ENCODE peak calls at places on chromosomes 13 and 19, in seven cellular contexts. One of them, this sample, is unnamed.

GRCh38 chr19:4970558-4971423 is 1.9 kb downstream of the KDM4B start:
- DNase-seq in iPS DF 6.9: no peak
- DNase-seq in NCI-H2171: no peak
- DNase-seq in gastrocnemius medialis: peak; percentile 83
- DNase-seq in SHP77: no peak
- DNase-seq in NCI-H1105: no peak
- DNase-seq in WERI-Rb-1: peak; percentile 71
- DNase-seq in this sample: peak; percentile 42

GRCh38 chr13:44826586-44827350 is 162.5 kb downstream of the NUFIP1 start:
- DNase-seq in NCI-H2171: no peak
- DNase-seq in NCI-H1105: no peak
- DNase-seq in iPS DF 6.9: no peak
- DNase-seq in SHP77: no peak
- DNase-seq in gastrocnemius medialis: no peak
- DNase-seq in WERI-Rb-1: no peak
- DNase-seq in this sample: no peak

GRCh38 chr13:39273953-39274352 is 235.7 kb downstream of the NHLRC3 start:
- DNase-seq in gastrocnemius medialis: no peak
- DNase-seq in WERI-Rb-1: peak; percentile 20
- DNase-seq in NCI-H2171: no peak
- DNase-seq in SHP77: peak; percentile 6
- DNase-seq in NCI-H1105: no peak
- DNase-seq in iPS DF 6.9: peak; percentile 2
- DNase-seq in this sample: peak; percentile 52

GRCh38 chr19:42244452-42245220 is 2.2 kb upstream of the GSK3A start:
- DNase-seq in WERI-Rb-1: peak; percentile 93
- DNase-seq in NCI-H1105: peak; percentile 93
- DNase-seq in SHP77: peak; percentile 95
- DNase-seq in gastrocnemius medialis: peak; percentile 89
- DNase-seq in iPS DF 6.9: peak; percentile 90
- DNase-seq in NCI-H2171: peak; percentile 90
- DNase-seq in this sample: peak; percentile 97

GRCh38 chr13:52344108-52344507 is 61.9 kb downstream of the THSD1 start:
- DNase-seq in iPS DF 6.9: no peak
- DNase-seq in NCI-H2171: no peak
- DNase-seq in SHP77: no peak
- DNase-seq in gastrocnemius medialis: no peak
- DNase-seq in WERI-Rb-1: no peak
- DNase-seq in NCI-H1105: no peak
- DNase-seq in this sample: no peak

GRCh38 chr13:37226966-37227365 is 121.5 kb upstream of the CSNK1A1L start:
- DNase-seq in gastrocnemius medialis: no peak
- DNase-seq in NCI-H1105: no peak
- DNase-seq in NCI-H2171: no peak
- DNase-seq in WERI-Rb-1: no peak
- DNase-seq in iPS DF 6.9: no peak
- DNase-seq in SHP77: no peak
- DNase-seq in this sample: no peak

GRCh38 chr13:76622336-76623045 is 263.7 kb downstream of the KCTD12 start:
- DNase-seq in iPS DF 6.9: no peak
- DNase-seq in WERI-Rb-1: no peak
- DNase-seq in NCI-H1105: no peak
- DNase-seq in NCI-H2171: peak; percentile 24
- DNase-seq in SHP77: no peak
- DNase-seq in gastrocnemius medialis: peak; percentile 27
- DNase-seq in this sample: no peak

GRCh38 chr13:75739244-75739868 is 103.2 kb downstream of the LMO7 start:
- DNase-seq in iPS DF 6.9: no peak
- DNase-seq in NCI-H2171: no peak
- DNase-seq in NCI-H1105: no peak
- DNase-seq in gastrocnemius medialis: no peak
- DNase-seq in SHP77: no peak
- DNase-seq in WERI-Rb-1: no peak
- DNase-seq in this sample: no peak

GRCh38 chr13:53238241-53238640 is 209.6 kb downstream of the OLFM4 start:
- DNase-seq in WERI-Rb-1: no peak
- DNase-seq in iPS DF 6.9: no peak
- DNase-seq in gastrocnemius medialis: no peak
- DNase-seq in NCI-H1105: peak; percentile 25
- DNase-seq in SHP77: no peak
- DNase-seq in NCI-H2171: no peak
- DNase-seq in this sample: peak; percentile 87

GRCh38 chr13:74134777-74135305 is 637 bp upstream of the KLF12 start:
- DNase-seq in NCI-H2171: peak; percentile 79
- DNase-seq in iPS DF 6.9: no peak
- DNase-seq in NCI-H1105: peak; percentile 54
- DNase-seq in SHP77: peak; percentile 28
- DNase-seq in gastrocnemius medialis: peak; percentile 25
- DNase-seq in WERI-Rb-1: peak; percentile 71
- DNase-seq in this sample: peak; percentile 82

GRCh38 chr19:55643003-55643732 is at the start of gene ZNF581:
- DNase-seq in gastrocnemius medialis: peak; percentile 63
- DNase-seq in SHP77: peak; percentile 65
- DNase-seq in NCI-H1105: peak; percentile 64
- DNase-seq in WERI-Rb-1: peak; percentile 69
- DNase-seq in iPS DF 6.9: no peak
- DNase-seq in NCI-H2171: peak; percentile 72
- DNase-seq in this sample: peak; percentile 85

GRCh38 chr13:32277838-32278237 is 37.3 kb downstream of the ZAR1L start:
- DNase-seq in NCI-H2171: no peak
- DNase-seq in iPS DF 6.9: no peak
- DNase-seq in SHP77: no peak
- DNase-seq in NCI-H1105: no peak
- DNase-seq in WERI-Rb-1: no peak
- DNase-seq in gastrocnemius medialis: no peak
- DNase-seq in this sample: no peak

GRCh38 chr13:33132644-33133440 is 116.6 kb downstream of the KL start:
- DNase-seq in NCI-H1105: no peak
- DNase-seq in SHP77: no peak
- DNase-seq in gastrocnemius medialis: no peak
- DNase-seq in NCI-H2171: no peak
- DNase-seq in iPS DF 6.9: no peak
- DNase-seq in WERI-Rb-1: no peak
- DNase-seq in this sample: no peak

GRCh38 chr19:2270572-2271515 is 11.1 kb downstream of the PEAK3 start:
- DNase-seq in iPS DF 6.9: no peak
- DNase-seq in gastrocnemius medialis: peak; percentile 90
- DNase-seq in SHP77: peak; percentile 46
- DNase-seq in NCI-H1105: no peak
- DNase-seq in WERI-Rb-1: peak; percentile 51
- DNase-seq in NCI-H2171: peak; percentile 52
- DNase-seq in this sample: no peak

GRCh38 chr13:87810391-87810801 is 139.2 kb downstream of the SLITRK5 start:
- DNase-seq in NCI-H2171: no peak
- DNase-seq in iPS DF 6.9: peak; percentile 16
- DNase-seq in NCI-H1105: no peak
- DNase-seq in WERI-Rb-1: peak; percentile 23
- DNase-seq in gastrocnemius medialis: no peak
- DNase-seq in SHP77: no peak
- DNase-seq in this sample: no peak

GRCh38 chr13:50989476-50989875 is 79.9 kb downstream of the RNASEH2B start:
- DNase-seq in NCI-H1105: no peak
- DNase-seq in SHP77: peak; percentile 51
- DNase-seq in NCI-H2171: no peak
- DNase-seq in gastrocnemius medialis: no peak
- DNase-seq in iPS DF 6.9: no peak
- DNase-seq in WERI-Rb-1: peak; percentile 25
- DNase-seq in this sample: peak; percentile 20

GRCh38 chr19:44908074-44908835 is 2.7 kb downstream of the APOE start:
- DNase-seq in iPS DF 6.9: no peak
- DNase-seq in NCI-H2171: no peak
- DNase-seq in WERI-Rb-1: no peak
- DNase-seq in SHP77: no peak
- DNase-seq in NCI-H1105: no peak
- DNase-seq in gastrocnemius medialis: no peak
- DNase-seq in this sample: no peak

GRCh38 chr19:14409157-14410053 is 9.7 kb downstream of the DDX39A start:
- DNase-seq in SHP77: no peak
- DNase-seq in WERI-Rb-1: no peak
- DNase-seq in NCI-H1105: no peak
- DNase-seq in iPS DF 6.9: no peak
- DNase-seq in NCI-H2171: no peak
- DNase-seq in gastrocnemius medialis: no peak
- DNase-seq in this sample: no peak

GRCh38 chr19:5397804-5398692 is 57.2 kb upstream of the ZNRF4 start:
- DNase-seq in NCI-H1105: peak; percentile 26
- DNase-seq in gastrocnemius medialis: no peak
- DNase-seq in iPS DF 6.9: no peak
- DNase-seq in WERI-Rb-1: peak; percentile 34
- DNase-seq in NCI-H2171: no peak
- DNase-seq in SHP77: no peak
- DNase-seq in this sample: no peak

GRCh38 chr19:29769997-29770396 is 41.8 kb upstream of the CCNE1 start:
- DNase-seq in iPS DF 6.9: no peak
- DNase-seq in NCI-H1105: no peak
- DNase-seq in gastrocnemius medialis: no peak
- DNase-seq in WERI-Rb-1: no peak
- DNase-seq in NCI-H2171: no peak
- DNase-seq in SHP77: no peak
- DNase-seq in this sample: no peak

GRCh38 chr13:42279080-42279479 is 7.1 kb downstream of the AKAP11 start:
- DNase-seq in gastrocnemius medialis: no peak
- DNase-seq in WERI-Rb-1: no peak
- DNase-seq in SHP77: no peak
- DNase-seq in NCI-H1105: no peak
- DNase-seq in NCI-H2171: no peak
- DNase-seq in iPS DF 6.9: no peak
- DNase-seq in this sample: no peak

GRCh38 chr13:39415403-39415802 is 187.6 kb downstream of the LHFPL6 start:
- DNase-seq in SHP77: peak; percentile 13
- DNase-seq in NCI-H1105: no peak
- DNase-seq in gastrocnemius medialis: no peak
- DNase-seq in NCI-H2171: no peak
- DNase-seq in WERI-Rb-1: peak; percentile 40
- DNase-seq in iPS DF 6.9: no peak
- DNase-seq in this sample: peak; percentile 83

GRCh38 chr19:39969681-39970423 is 1.1 kb upstream of the PSMC4 start:
- DNase-seq in iPS DF 6.9: no peak
- DNase-seq in WERI-Rb-1: no peak
- DNase-seq in NCI-H1105: no peak
- DNase-seq in NCI-H2171: no peak
- DNase-seq in gastrocnemius medialis: no peak
- DNase-seq in SHP77: no peak
- DNase-seq in this sample: no peak

GRCh38 chr13:102879793-102880499 is 34.1 kb downstream of the ERCC5 start:
- DNase-seq in gastrocnemius medialis: peak; percentile 31
- DNase-seq in NCI-H2171: no peak
- DNase-seq in iPS DF 6.9: no peak
- DNase-seq in WERI-Rb-1: no peak
- DNase-seq in NCI-H1105: no peak
- DNase-seq in SHP77: no peak
- DNase-seq in this sample: peak; percentile 73

GRCh38 chr13:105485061-105485460 is 1050.4 kb downstream of the EFNB2 start:
- DNase-seq in WERI-Rb-1: no peak
- DNase-seq in gastrocnemius medialis: no peak
- DNase-seq in iPS DF 6.9: no peak
- DNase-seq in NCI-H2171: no peak
- DNase-seq in NCI-H1105: no peak
- DNase-seq in SHP77: no peak
- DNase-seq in this sample: no peak

GRCh38 chr13:39597828-39598227 is 5.2 kb downstream of the LHFPL6 start:
- DNase-seq in SHP77: no peak
- DNase-seq in gastrocnemius medialis: no peak
- DNase-seq in NCI-H2171: no peak
- DNase-seq in iPS DF 6.9: no peak
- DNase-seq in NCI-H1105: no peak
- DNase-seq in WERI-Rb-1: no peak
- DNase-seq in this sample: no peak

GRCh38 chr13:45521292-45521691 is 56.6 kb downstream of the COG3 start:
- DNase-seq in NCI-H2171: no peak
- DNase-seq in iPS DF 6.9: no peak
- DNase-seq in gastrocnemius medialis: no peak
- DNase-seq in WERI-Rb-1: no peak
- DNase-seq in SHP77: no peak
- DNase-seq in NCI-H1105: no peak
- DNase-seq in this sample: no peak

GRCh38 chr13:20799726-20800416 is 26.1 kb upstream of the EEF1AKMT1 start:
- DNase-seq in WERI-Rb-1: no peak
- DNase-seq in gastrocnemius medialis: no peak
- DNase-seq in NCI-H1105: no peak
- DNase-seq in NCI-H2171: no peak
- DNase-seq in iPS DF 6.9: no peak
- DNase-seq in SHP77: no peak
- DNase-seq in this sample: no peak

GRCh38 chr19:30924670-30925069 is 424.6 kb downstream of the TSHZ3 start:
- DNase-seq in NCI-H2171: no peak
- DNase-seq in gastrocnemius medialis: no peak
- DNase-seq in iPS DF 6.9: no peak
- DNase-seq in WERI-Rb-1: no peak
- DNase-seq in NCI-H1105: no peak
- DNase-seq in SHP77: no peak
- DNase-seq in this sample: no peak

GRCh38 chr19:58367698-58368454 is 5.3 kb upstream of the ZNF497 start:
- DNase-seq in gastrocnemius medialis: no peak
- DNase-seq in NCI-H1105: no peak
- DNase-seq in iPS DF 6.9: no peak
- DNase-seq in NCI-H2171: no peak
- DNase-seq in SHP77: no peak
- DNase-seq in WERI-Rb-1: no peak
- DNase-seq in this sample: no peak

GRCh38 chr19:40754611-40755247 is 3.7 kb downstream of the SNRPA start:
- DNase-seq in iPS DF 6.9: no peak
- DNase-seq in WERI-Rb-1: no peak
- DNase-seq in NCI-H1105: no peak
- DNase-seq in NCI-H2171: no peak
- DNase-seq in SHP77: no peak
- DNase-seq in gastrocnemius medialis: no peak
- DNase-seq in this sample: no peak

GRCh38 chr19:15159251-15159650 is 41.5 kb downstream of the NOTCH3 start:
- DNase-seq in NCI-H1105: no peak
- DNase-seq in iPS DF 6.9: no peak
- DNase-seq in SHP77: no peak
- DNase-seq in WERI-Rb-1: no peak
- DNase-seq in NCI-H2171: no peak
- DNase-seq in gastrocnemius medialis: no peak
- DNase-seq in this sample: no peak

This sample was measured in NCI-H82.